ENCODE peak calls at places on chromosomes 12 and 14, in ten cellular contexts. Z is M059J; P is naive B cell; Q is neuronal stem cell; G is HEK293T; H is GM23248; C is RWPE1; N is stimulated activated CD4-positive, alpha-beta T cell treated with anti-CD3 and anti-CD28 coated beads, Interleukin-15, amount 100 ng/mL, for 1 hour; I is fibroblast of lung; R is NCI-H1092 treated with DMSO at 0.1 percent for 48 hours. L is an unnamed sample.

GRCh38 chr12:88544991-88545684 is 35.1 kb downstream of the KITLG start:
- DNase-seq in Z (no peak), R (no peak), G (no peak), Q (no peak), H (no peak), I (peak; percentile 73), N (no peak), P (no peak), C (no peak), L (no peak)

GRCh38 chr12:7178481-7178880 is 11.0 kb upstream of the PEX5 start:
- DNase-seq in C (no peak), Z (no peak), H (no peak), I (no peak), N (no peak), G (no peak), Q (no peak), P (no peak), R (no peak), L (no peak)

GRCh38 chr14:64438181-64438839 is 27.0 kb upstream of the AKAP5 start:
- DNase-seq in Z (peak; percentile 90), R (no peak), C (no peak), P (no peak), Q (no peak), G (no peak), I (peak; percentile 76), N (no peak), H (peak; percentile 88), L (no peak)

GRCh38 chr12:62919827-62920226 is 15.1 kb downstream of the PPM1H start:
- DNase-seq in N (no peak), R (peak; percentile 91), H (peak; percentile 2), Q (no peak), I (peak; percentile 73), C (peak; percentile 11), Z (peak; percentile 77), P (no peak), G (no peak), L (no peak)

GRCh38 chr14:68780358-68781160 is 12.3 kb downstream of the ZFP36L1 start:
- DNase-seq in R (no peak), P (no peak), Z (peak; percentile 83), Q (no peak), C (no peak), N (no peak), I (peak; percentile 61), H (peak; percentile 82), G (no peak), L (no peak)

GRCh38 chr14:99677231-99677891 is 6.7 kb upstream of the CYP46A1 start:
- DNase-seq in R (no peak), H (peak; percentile 37), C (no peak), I (no peak), G (no peak), P (no peak), N (no peak), Z (peak; percentile 12), Q (no peak), L (no peak)

GRCh38 chr14:35202195-35202594 is 79.8 kb downstream of the PRORP start:
- DNase-seq in R (no peak), Q (no peak), I (no peak), Z (no peak), N (no peak), C (no peak), P (no peak), G (no peak), H (no peak), L (no peak)

GRCh38 chr14:74647834-74648361 is 35.9 kb upstream of the LTBP2 start:
- DNase-seq in G (no peak), Q (no peak), Z (no peak), N (no peak), R (peak; percentile 44), H (peak; percentile 41), C (peak; percentile 44), I (no peak), P (no peak), L (no peak)

GRCh38 chr12:54379401-54380201 is 4.9 kb downstream of the ZNF385A start:
- DNase-seq in N (peak; percentile 84), R (peak; percentile 97), C (peak; percentile 48), Q (peak; percentile 88), G (peak; percentile 94), H (peak; percentile 94), I (peak; percentile 81), P (peak; percentile 84), Z (peak; percentile 87), L (no peak)

GRCh38 chr12:131833896-131834641 is 5.9 kb downstream of the MMP17 start:
- DNase-seq in C (no peak), I (peak; percentile 40), Q (no peak), H (peak; percentile 60), N (no peak), R (no peak), G (peak; percentile 58), P (no peak), Z (peak; percentile 39), L (no peak)

GRCh38 chr12:91718326-91718725 is 427.3 kb downstream of the BTG1 start:
- DNase-seq in H (no peak), Z (no peak), N (no peak), C (no peak), R (no peak), I (peak; percentile 28), P (no peak), G (no peak), Q (no peak), L (no peak)

GRCh38 chr12:55072093-55072492 is 52.3 kb downstream of the NEUROD4 start:
- DNase-seq in Z (peak; percentile 24), I (peak; percentile 3), G (no peak), C (peak; percentile 9), N (peak; percentile 65), P (peak; percentile 63), Q (no peak), H (peak; percentile 54), R (peak; percentile 35), L (peak; percentile 24)

GRCh38 chr14:69711471-69712216 is 55.3 kb upstream of the SRSF5 start:
- DNase-seq in R (no peak), C (no peak), H (no peak), Q (no peak), P (no peak), Z (no peak), N (no peak), I (no peak), G (no peak), L (no peak)

GRCh38 chr14:100304825-100305445 is 1.3 kb downstream of the SLC25A29 start:
- DNase-seq in Z (no peak), Q (no peak), H (peak; percentile 59), C (peak; percentile 53), I (no peak), R (peak; percentile 60), N (no peak), G (peak; percentile 20), P (no peak), L (no peak)

GRCh38 chr12:34398366-34398705 is 376.0 kb downstream of the ALG10 start:
- DNase-seq in N (no peak), I (no peak), H (no peak), Q (no peak), Z (no peak), G (no peak), R (no peak), P (no peak), C (no peak), L (no peak)

L was measured in GM12864.